ENCODE peak calls at places on chromosomes 7 and 10, in six cellular contexts. C, U, A, E, S and G are unnamed samples.

GRCh38 chr10:80459047-80459865 is 5.1 kb downstream of the TSPAN14 start:
- DNase-seq in U (peak), S (no peak), E (no peak), A (no peak), C (peak), G (no peak)

GRCh38 chr10:103693070-103693811 is 162.1 kb downstream of the SH3PXD2A start:
- DNase-seq in E (no peak), C (peak), U (no peak), A (no peak), S (no peak), G (peak)

GRCh38 chr10:102710604-102711003 is 3.6 kb downstream of the ARL3 start:
- DNase-seq in A (no peak), U (peak), S (no peak), C (no peak), E (no peak), G (no peak)

GRCh38 chr10:33193867-33194521 is 140.5 kb downstream of the NRP1 start:
- DNase-seq in E (no peak), U (peak), C (no peak), A (no peak), S (no peak), G (no peak)

GRCh38 chr10:77643795-77644468 is 6.3 kb upstream of the KCNMA1 start:
- DNase-seq in C (no peak), E (no peak), S (no peak), A (no peak), U (peak), G (no peak)

GRCh38 chr10:29023678-29024077 is 265.2 kb upstream of the LYZL1 start:
- DNase-seq in S (no peak), A (no peak), U (no peak), E (no peak), C (no peak), G (no peak)

GRCh38 chr7:27345964-27346363 is 103.4 kb downstream of the EVX1 start:
- DNase-seq in C (no peak), E (no peak), A (no peak), U (peak), S (no peak), G (no peak)

GRCh38 chr7:92255308-92255707 is 9.5 kb downstream of the ANKIB1 start:
- DNase-seq in E (no peak), A (no peak), C (no peak), U (peak), S (no peak), G (no peak)

GRCh38 chr10:79904671-79905321 is 44.1 kb downstream of the SFTPD start:
- DNase-seq in E (peak), U (peak), A (peak), C (peak), S (no peak), G (peak)

GRCh38 chr10:7260412-7260900 is 150.4 kb downstream of the SFMBT2 start:
- DNase-seq in S (peak), U (peak), E (no peak), C (no peak), A (peak), G (peak)

GRCh38 chr7:111059826-111060225 is 31.1 kb upstream of the LRRN3 start:
- DNase-seq in A (no peak), S (no peak), C (no peak), E (no peak), U (no peak), G (no peak)

GRCh38 chr10:129912161-129912917 is 51.7 kb downstream of the EBF3 start:
- DNase-seq in E (no peak), A (no peak), S (no peak), C (no peak), U (no peak), G (no peak)

GRCh38 chr7:95046494-95047240 is 139.3 kb downstream of the PPP1R9A start:
- DNase-seq in U (no peak), C (no peak), S (no peak), A (peak), E (no peak), G (no peak)

GRCh38 chr7:80136276-80137045 is 1.8 kb downstream of the GNAI1 start:
- DNase-seq in E (no peak), S (no peak), A (peak), C (no peak), U (peak), G (no peak)

GRCh38 chr10:6151087-6151977 is 51.4 kb upstream of the PFKFB3 start:
- DNase-seq in A (no peak), E (peak), S (no peak), U (peak), C (no peak), G (peak)

GRCh38 chr7:5393748-5394147 is 29.9 kb downstream of the TNRC18 start:
- DNase-seq in U (no peak), E (no peak), A (no peak), S (no peak), C (no peak), G (no peak)

GRCh38 chr7:20745716-20746115 is 41.0 kb downstream of the SP8 start:
- DNase-seq in E (no peak), S (no peak), U (no peak), A (no peak), C (no peak), G (no peak)

GRCh38 chr7:94375713-94376112 is 19.0 kb upstream of the COL1A2 start:
- DNase-seq in C (no peak), A (no peak), E (no peak), U (peak), S (peak), G (no peak)

GRCh38 chr7:144649120-144649519 is 186.7 kb downstream of the TPK1 start:
- DNase-seq in U (no peak), C (no peak), E (no peak), S (no peak), A (no peak), G (no peak)

GRCh38 chr10:47303866-47304265 is 3.9 kb downstream of the GDF10 start:
- DNase-seq in S (no peak), E (no peak), U (no peak), A (no peak), C (no peak), G (no peak)

GRCh38 chr10:126022841-126023240 is 126.5 kb downstream of the FANK1 start:
- DNase-seq in A (no peak), E (no peak), S (no peak), U (no peak), C (no peak), G (no peak)

GRCh38 chr10:43043342-43043772 is 33.5 kb upstream of the RET start:
- DNase-seq in E (no peak), U (no peak), A (no peak), C (no peak), S (no peak), G (no peak)

GRCh38 chr10:127150136-127150535 is 46.3 kb downstream of the INSYN2A start:
- DNase-seq in E (no peak), U (peak), C (no peak), A (no peak), S (no peak), G (no peak)

GRCh38 chr10:114684085-114684821 is 26.2 kb upstream of the ABLIM1 start:
- DNase-seq in A (no peak), U (peak), S (no peak), E (peak), C (no peak), G (peak)

GRCh38 chr7:7176421-7177043 is 5.8 kb upstream of the C1GALT1 start:
- DNase-seq in C (no peak), E (no peak), A (no peak), U (peak), S (peak), G (no peak)

GRCh38 chr10:117736655-117737054 is 194.1 kb downstream of the EMX2 start:
- DNase-seq in U (peak), S (peak), E (no peak), C (no peak), A (no peak), G (no peak)

GRCh38 chr10:19412531-19412930 is 363.9 kb downstream of the MALRD1 start:
- DNase-seq in E (no peak), U (peak), A (peak), C (no peak), S (peak), G (no peak)

GRCh38 chr7:2710256-2710655 is 22.3 kb downstream of the AMZ1 start:
- DNase-seq in A (no peak), U (no peak), C (peak), E (no peak), S (no peak), G (no peak)

GRCh38 chr7:5248201-5248885 is 34.4 kb upstream of the SLC29A4 start:
- DNase-seq in E (no peak), U (no peak), S (no peak), A (no peak), C (no peak), G (no peak)

GRCh38 chr10:89032141-89032814 is 41.7 kb downstream of the FAS start:
- DNase-seq in A (no peak), C (peak), U (peak), E (no peak), S (peak), G (no peak)

GRCh38 chr7:134589491-134589941 is 40.6 kb downstream of the AKR1B15 start:
- DNase-seq in U (peak), S (no peak), A (no peak), C (no peak), E (no peak), G (no peak)

GRCh38 chr7:47601119-47601880 is 19.4 kb upstream of the TNS3 start:
- DNase-seq in U (peak), A (no peak), C (no peak), E (no peak), S (peak), G (no peak)

GRCh38 chr10:124292911-124293640 is 125.6 kb downstream of the OAT start:
- DNase-seq in C (no peak), A (no peak), U (no peak), E (no peak), S (no peak), G (no peak)

GRCh38 chr7:146701166-146701565 is 584.6 kb downstream of the CNTNAP2 start:
- DNase-seq in U (no peak), C (no peak), A (peak), S (no peak), E (no peak), G (no peak)

GRCh38 chr7:141045126-141045841 is 28.6 kb upstream of the TMEM178B start:
- DNase-seq in A (no peak), U (peak), S (peak), C (no peak), E (no peak), G (no peak)

GRCh38 chr10:42755028-42755451 is 27.6 kb upstream of the BMS1 start:
- DNase-seq in C (no peak), S (no peak), U (no peak), E (no peak), A (no peak), G (no peak)